ENCODE peak calls at places on chromosomes 2 and 18, in six cellular contexts. X is NK-92 treated with Interleukin-12 subunit alpha and Interleukin-12 subunit beta, amount 100 ng/mL, for 24 hours; Y is AG08396; A is spleen; M is left lobe of liver; E is stimulated activated CD4-positive, alpha-beta T cell treated with anti-CD3 and anti-CD28 coated beads, Interleukin-4, amount 100 ng/mL, for 24 hours. P is an unnamed sample.

GRCh38 chr18:51643483-51643882 is 446.0 kb upstream of the MEX3C start:
- DNase-seq in A (no peak), M (no peak), E (no peak), X (no peak), Y (no peak), P (no peak)

GRCh38 chr2:156333951-156334495 is 1.5 kb upstream of the NR4A2 start:
- DNase-seq in Y (peak), E (peak), A (peak), M (peak), X (peak), P (no peak)

GRCh38 chr2:51810197-51810596 is 778.3 kb upstream of the NRXN1 start:
- DNase-seq in A (no peak), Y (no peak), X (no peak), M (no peak), E (no peak), P (no peak)

GRCh38 chr2:186575302-186575701 is 14.6 kb upstream of the ITGAV start:
- DNase-seq in Y (peak), A (no peak), M (no peak), X (no peak), E (peak), P (peak)

GRCh38 chr2:121128741-121129659 is 156.0 kb downstream of the TFCP2L1 start:
- DNase-seq in A (no peak), M (no peak), Y (no peak), X (no peak), E (no peak), P (no peak)

GRCh38 chr2:47063159-47063930 is 91.8 kb downstream of the STPG4 start:
- DNase-seq in M (no peak), E (no peak), X (no peak), Y (no peak), A (no peak), P (no peak)

GRCh38 chr2:236717719-236718118 is 148.1 kb downstream of the ACKR3 start:
- DNase-seq in M (no peak), Y (no peak), E (no peak), A (no peak), X (no peak), P (no peak)

GRCh38 chr18:55579888-55580287 is 8.1 kb downstream of the TCF4 start:
- DNase-seq in Y (no peak), X (no peak), E (no peak), M (no peak), A (no peak), P (no peak)

GRCh38 chr2:185979546-185980071 is 241.0 kb downstream of the FSIP2 start:
- DNase-seq in X (no peak), M (no peak), Y (no peak), A (no peak), E (no peak), P (no peak)

GRCh38 chr2:207160115-207160514 is 5.6 kb downstream of the KLF7 start:
- DNase-seq in M (no peak), Y (no peak), A (no peak), E (no peak), X (no peak), P (no peak)

GRCh38 chr2:178767099-178768060 is 39.8 kb downstream of the TTN start:
- DNase-seq in M (no peak), A (no peak), E (no peak), Y (no peak), X (no peak), P (no peak)

GRCh38 chr18:58604301-58604700 is 24.6 kb downstream of the ALPK2 start:
- DNase-seq in X (no peak), A (no peak), M (no peak), E (no peak), Y (no peak), P (no peak)

GRCh38 chr2:30362468-30363081 is 84.5 kb upstream of the LCLAT1 start:
- DNase-seq in E (no peak), X (no peak), A (no peak), Y (peak), M (no peak), P (no peak)

GRCh38 chr2:27322301-27322765 is 564 bp downstream of the MPV17 start:
- DNase-seq in M (no peak), Y (no peak), A (peak), X (no peak), E (peak), P (no peak)

GRCh38 chr2:220334210-220334609 is 706.8 kb downstream of the SLC4A3 start:
- DNase-seq in A (no peak), E (no peak), X (no peak), M (no peak), Y (no peak), P (no peak)

GRCh38 chr2:152483276-152483996 is 148.5 kb downstream of the FMNL2 start:
- DNase-seq in A (no peak), E (no peak), X (no peak), Y (no peak), M (no peak), P (no peak)

GRCh38 chr2:112161431-112162145 is 23.4 kb downstream of the FBLN7 start:
- DNase-seq in M (no peak), X (no peak), E (no peak), Y (no peak), A (no peak), P (no peak)

GRCh38 chr2:145764631-145765030 is 1244.7 kb upstream of the ZEB2 start:
- DNase-seq in X (no peak), Y (no peak), M (no peak), A (no peak), E (no peak), P (no peak)

GRCh38 chr2:159712929-159713575 is 746 bp downstream of the MARCHF7 start:
- DNase-seq in M (no peak), A (no peak), E (no peak), Y (peak), X (no peak), P (no peak)

GRCh38 chr2:178190938-178191910 is 3.1 kb upstream of the OSBPL6 start:
- DNase-seq in Y (no peak), M (no peak), E (no peak), X (no peak), A (no peak), P (no peak)

GRCh38 chr2:239777219-239777618 is 247.9 kb downstream of the NDUFA10 start:
- DNase-seq in M (peak), Y (no peak), X (no peak), E (no peak), A (peak), P (no peak)

GRCh38 chr2:234476766-234477165 is 20.1 kb downstream of the ARL4C start:
- DNase-seq in X (no peak), M (no peak), E (no peak), Y (no peak), A (no peak), P (no peak)

GRCh38 chr18:13137041-13137938 is 81.3 kb upstream of the LDLRAD4 start:
- DNase-seq in M (peak), Y (peak), E (peak), A (peak), X (no peak), P (no peak)

GRCh38 chr2:217636578-217637267 is 366.1 kb downstream of the TNS1 start:
- DNase-seq in A (no peak), E (no peak), X (no peak), M (no peak), Y (no peak), P (no peak)

GRCh38 chr2:112204411-112204810 is 50.4 kb downstream of the ZC3H8 start:
- DNase-seq in A (no peak), M (no peak), E (no peak), X (no peak), Y (no peak), P (no peak)

GRCh38 chr2:231450548-231450989 is 13.7 kb downstream of the NCL start:
- DNase-seq in Y (no peak), A (no peak), M (no peak), X (no peak), E (no peak), P (no peak)

GRCh38 chr2:8455236-8456148 is 226.4 kb upstream of the ID2 start:
- DNase-seq in M (peak), A (no peak), Y (peak), E (no peak), X (peak), P (no peak)

GRCh38 chr2:33494155-33494779 is 17.8 kb downstream of the RASGRP3 start:
- DNase-seq in Y (no peak), A (no peak), E (no peak), X (no peak), M (no peak), P (no peak)

GRCh38 chr2:238285653-238286082 is 2.7 kb downstream of the PER2 start:
- DNase-seq in E (no peak), X (no peak), Y (peak), M (peak), A (no peak), P (peak)

GRCh38 chr2:10530607-10531239 is 82.6 kb upstream of the ODC1 start:
- DNase-seq in X (no peak), M (no peak), E (no peak), A (peak), Y (no peak), P (no peak)

GRCh38 chr2:77590298-77590917 is 68.2 kb upstream of the LRRTM4 start:
- DNase-seq in X (no peak), M (no peak), E (no peak), A (peak), Y (no peak), P (no peak)

GRCh38 chr2:224412064-224412921 is 10.4 kb upstream of the FAM124B start:
- DNase-seq in X (no peak), A (no peak), M (peak), E (no peak), Y (peak), P (no peak)

GRCh38 chr2:37870829-37871228 is 54.3 kb upstream of the RMDN2 start:
- DNase-seq in E (no peak), Y (no peak), A (no peak), X (no peak), M (no peak), P (no peak)

GRCh38 chr18:72541871-72542690 is 2.1 kb downstream of the CBLN2 start:
- DNase-seq in A (no peak), M (no peak), E (no peak), Y (peak), X (no peak), P (no peak)

GRCh38 chr18:9104244-9104901 is 1.9 kb downstream of the NDUFV2 start:
- DNase-seq in X (no peak), Y (no peak), A (no peak), M (no peak), E (no peak), P (no peak)

GRCh38 chr2:33421820-33422219 is 54.6 kb upstream of the RASGRP3 start:
- DNase-seq in X (no peak), Y (no peak), E (no peak), A (no peak), M (no peak), P (no peak)

P was measured in AG04450.